ENCODE peak calls at places on chromosomes 5 and 9, in four cellular contexts. One of them, this sample, is unnamed.

GRCh38 chr5:62418462-62419076 is 6.0 kb downstream of the IPO11 start:
- DNase-seq in K562: no peak
- DNase-seq in tibial nerve: no peak
- DNase-seq in stomach: no peak
- DNase-seq in this sample: no peak

GRCh38 chr5:96064905-96065304 is 103.3 kb upstream of the ELL2 start:
- DNase-seq in stomach: no peak
- DNase-seq in K562: no peak
- DNase-seq in tibial nerve: no peak
- DNase-seq in this sample: no peak

GRCh38 chr5:541888-542692 is 17.8 kb upstream of the SLC9A3 start:
- DNase-seq in K562: no peak
- DNase-seq in tibial nerve: peak; percentile 7
- DNase-seq in stomach: no peak
- DNase-seq in this sample: no peak

GRCh38 chr5:75277463-75277862 is 40.8 kb upstream of the ANKRD31 start:
- DNase-seq in stomach: no peak
- DNase-seq in K562: no peak
- DNase-seq in tibial nerve: no peak
- DNase-seq in this sample: no peak

GRCh38 chr5:170219615-170220014 is 13.2 kb upstream of the C5orf58 start:
- DNase-seq in K562: no peak
- DNase-seq in stomach: no peak
- DNase-seq in tibial nerve: no peak
- DNase-seq in this sample: no peak

GRCh38 chr5:54217826-54218503 is 92.4 kb downstream of the ARL15 start:
- DNase-seq in K562: peak; percentile 14
- DNase-seq in tibial nerve: no peak
- DNase-seq in stomach: peak; percentile 27
- DNase-seq in this sample: peak; percentile 45

GRCh38 chr9:100637787-100638186 is 59.9 kb downstream of the CAVIN4 start:
- DNase-seq in tibial nerve: no peak
- DNase-seq in stomach: no peak
- DNase-seq in K562: no peak
- DNase-seq in this sample: no peak

GRCh38 chr9:135574331-135574730 is 12.8 kb downstream of the PAEP start:
- DNase-seq in stomach: no peak
- DNase-seq in tibial nerve: no peak
- DNase-seq in K562: no peak
- DNase-seq in this sample: no peak

GRCh38 chr5:7540806-7541205 is 144.9 kb downstream of the ADCY2 start:
- DNase-seq in K562: no peak
- DNase-seq in stomach: no peak
- DNase-seq in tibial nerve: no peak
- DNase-seq in this sample: no peak

GRCh38 chr9:5510360-5510931 is at the start of gene PDCD1LG2:
- DNase-seq in stomach: no peak
- DNase-seq in tibial nerve: no peak
- DNase-seq in K562: no peak
- DNase-seq in this sample: no peak

GRCh38 chr5:56025303-56025885 is 30.6 kb upstream of the IL6ST start:
- DNase-seq in stomach: no peak
- DNase-seq in K562: no peak
- DNase-seq in tibial nerve: no peak
- DNase-seq in this sample: no peak

GRCh38 chr9:108535526-108535925 is 320.3 kb downstream of the ACTL7B start:
- DNase-seq in stomach: no peak
- DNase-seq in tibial nerve: no peak
- DNase-seq in K562: peak; percentile 30
- DNase-seq in this sample: no peak

GRCh38 chr9:20811872-20812271 is 127.8 kb downstream of the FOCAD start:
- DNase-seq in stomach: no peak
- DNase-seq in K562: no peak
- DNase-seq in tibial nerve: no peak
- DNase-seq in this sample: no peak

GRCh38 chr5:150137997-150138396 is 17.6 kb downstream of the PDGFRB start:
- DNase-seq in tibial nerve: peak; percentile 55
- DNase-seq in stomach: no peak
- DNase-seq in K562: no peak
- DNase-seq in this sample: peak; percentile 57

GRCh38 chr9:112261133-112261532 is 72.3 kb downstream of the PTBP3 start:
- DNase-seq in tibial nerve: no peak
- DNase-seq in K562: no peak
- DNase-seq in stomach: no peak
- DNase-seq in this sample: no peak

GRCh38 chr9:113926211-113926610 is 50.1 kb downstream of the ZNF618 start:
- DNase-seq in K562: no peak
- DNase-seq in stomach: no peak
- DNase-seq in tibial nerve: no peak
- DNase-seq in this sample: no peak

GRCh38 chr5:107402881-107403280 is 267.9 kb downstream of the EFNA5 start:
- DNase-seq in tibial nerve: no peak
- DNase-seq in K562: no peak
- DNase-seq in stomach: no peak
- DNase-seq in this sample: no peak

GRCh38 chr9:130458027-130458803 is 13.5 kb downstream of the ASS1 start:
- DNase-seq in K562: no peak
- DNase-seq in tibial nerve: no peak
- DNase-seq in stomach: no peak
- DNase-seq in this sample: no peak

GRCh38 chr5:179605026-179605833 is 18.2 kb downstream of the HNRNPH1 start:
- DNase-seq in stomach: no peak
- DNase-seq in tibial nerve: no peak
- DNase-seq in K562: no peak
- DNase-seq in this sample: no peak

GRCh38 chr5:179607449-179607931 is 16.0 kb downstream of the HNRNPH1 start:
- DNase-seq in stomach: no peak
- DNase-seq in K562: peak; percentile 8
- DNase-seq in tibial nerve: no peak
- DNase-seq in this sample: no peak

GRCh38 chr5:179606910-179607448 is 16.5 kb downstream of the HNRNPH1 start:
- DNase-seq in stomach: no peak
- DNase-seq in K562: peak; percentile 4
- DNase-seq in tibial nerve: no peak
- DNase-seq in this sample: no peak

GRCh38 chr5:179608131-179608581 is 15.3 kb downstream of the HNRNPH1 start:
- DNase-seq in stomach: no peak
- DNase-seq in tibial nerve: no peak
- DNase-seq in K562: peak; percentile 9
- DNase-seq in this sample: no peak

DNA sequence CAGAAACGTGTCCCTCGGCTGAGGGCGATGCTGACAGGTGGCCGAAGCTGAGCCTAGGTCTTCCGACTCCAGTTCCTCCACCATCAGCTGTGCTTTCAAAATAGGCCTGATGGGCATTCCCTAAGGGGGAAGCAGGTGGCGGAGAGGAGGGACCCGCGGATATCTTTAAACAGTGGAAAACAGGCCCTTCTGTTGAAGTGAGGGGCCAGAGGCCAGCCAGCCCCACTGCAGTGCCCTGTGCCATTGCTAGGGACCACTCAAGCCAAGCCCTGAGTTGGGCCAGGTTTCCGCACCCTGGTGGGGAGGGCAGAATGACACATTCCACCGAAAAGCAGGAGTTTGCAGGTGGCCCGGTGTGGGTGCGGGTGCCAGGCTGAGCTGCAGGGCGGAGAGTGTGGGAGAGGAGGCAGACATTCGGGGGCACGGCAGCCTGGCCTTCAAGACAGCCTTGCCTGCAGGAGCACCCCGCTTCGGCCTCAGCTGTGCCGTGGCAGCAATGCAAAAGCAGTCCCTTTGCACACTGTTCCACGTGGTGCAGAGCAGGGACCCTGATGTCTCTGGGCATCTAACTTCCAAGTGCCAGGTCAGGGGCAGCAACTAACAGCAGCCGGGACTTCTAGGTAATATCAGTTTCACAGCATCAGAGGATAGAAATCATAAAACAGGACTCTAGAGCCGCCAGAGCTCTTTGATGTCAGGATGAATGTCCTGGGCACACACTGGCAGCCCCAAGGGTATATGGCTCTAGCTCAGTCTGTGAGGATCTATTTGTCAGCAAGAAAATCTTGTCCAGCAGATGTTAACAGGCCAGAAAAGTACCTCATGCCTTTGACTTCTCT is 17.2 kb downstream of the HNRNPH1 start:
- DNase-seq in K562: peak; percentile 3
- DNase-seq in tibial nerve: no peak
- DNase-seq in stomach: no peak
- DNase-seq in this sample: no peak
- TF ChIP-seq POLR2A in K562: no peak
- TF ChIP-seq POLR2A in tibial nerve: no peak
- TF ChIP-seq POLR2A in stomach: no peak
- TF ChIP-seq POLR2A in this sample: no peak

GRCh38 chr9:34646211-34647083 is at the start of gene GALT:
- DNase-seq in stomach: peak; percentile 96
- DNase-seq in K562: peak; percentile 96
- DNase-seq in tibial nerve: peak; percentile 97
- DNase-seq in this sample: peak; percentile 95
- TF ChIP-seq EP300 in stomach: no peak
- TF ChIP-seq EP300 in K562: no peak
- TF ChIP-seq EP300 in tibial nerve: peak; percentile 29
- TF ChIP-seq EP300 in this sample: no peak

GRCh38 chr9:6696178-6696577 is 50.6 kb upstream of the GLDC start:
- DNase-seq in tibial nerve: no peak
- DNase-seq in K562: no peak
- DNase-seq in stomach: no peak
- DNase-seq in this sample: no peak

GRCh38 chr9:6692433-6692832 is 46.9 kb upstream of the GLDC start:
- DNase-seq in K562: no peak
- DNase-seq in tibial nerve: no peak
- DNase-seq in stomach: no peak
- DNase-seq in this sample: no peak

GRCh38 chr9:6689893-6690634 is 44.5 kb upstream of the GLDC start:
- DNase-seq in tibial nerve: no peak
- DNase-seq in K562: no peak
- DNase-seq in stomach: no peak
- DNase-seq in this sample: no peak

GRCh38 chr9:6695121-6695814 is 49.7 kb upstream of the GLDC start:
- DNase-seq in stomach: no peak
- DNase-seq in tibial nerve: no peak
- DNase-seq in K562: no peak
- DNase-seq in this sample: no peak

GRCh38 chr9:6692891-6693361 is 47.4 kb upstream of the GLDC start:
- DNase-seq in stomach: no peak
- DNase-seq in K562: no peak
- DNase-seq in tibial nerve: no peak
- DNase-seq in this sample: no peak
- TF ChIP-seq POLR2A in stomach: no peak
- TF ChIP-seq POLR2A in K562: no peak
- TF ChIP-seq POLR2A in tibial nerve: no peak
- TF ChIP-seq POLR2A in this sample: no peak

GRCh38 chr5:142826741-142827492 is 56.7 kb downstream of the ARHGAP26 start:
- DNase-seq in tibial nerve: no peak
- DNase-seq in K562: no peak
- DNase-seq in stomach: peak; percentile 69
- DNase-seq in this sample: no peak
- TF ChIP-seq EP300 in tibial nerve: no peak
- TF ChIP-seq EP300 in K562: no peak
- TF ChIP-seq EP300 in stomach: no peak
- TF ChIP-seq EP300 in this sample: no peak

GRCh38 chr9:127612993-127613954 is 1.2 kb downstream of the STXBP1 start:
- DNase-seq in stomach: peak; percentile 52
- DNase-seq in K562: peak; percentile 55
- DNase-seq in tibial nerve: peak; percentile 68
- DNase-seq in this sample: peak; percentile 77

GRCh38 chr9:127614961-127615360 is 2.9 kb downstream of the STXBP1 start:
- DNase-seq in K562: no peak
- DNase-seq in stomach: no peak
- DNase-seq in tibial nerve: no peak
- DNase-seq in this sample: no peak

GRCh38 chr9:127608104-127608966 is 3.7 kb upstream of the STXBP1 start:
- DNase-seq in tibial nerve: peak; percentile 34
- DNase-seq in K562: peak; percentile 89
- DNase-seq in stomach: peak; percentile 81
- DNase-seq in this sample: peak; percentile 82

GRCh38 chr9:127611796-127612790 is at the start of gene STXBP1:
- DNase-seq in K562: peak; percentile 97
- DNase-seq in tibial nerve: peak; percentile 77
- DNase-seq in stomach: peak; percentile 91
- DNase-seq in this sample: peak; percentile 96
- TF ChIP-seq POLR2A in K562: peak; percentile 67
- TF ChIP-seq POLR2A in tibial nerve: peak; percentile 93
- TF ChIP-seq POLR2A in stomach: no peak
- TF ChIP-seq POLR2A in this sample: peak; percentile 95

This sample was measured in ovary.